ENCODE peak calls at places on chromosomes 4 and X, in five cellular contexts. W, P, V, X and A are unnamed samples.

GRCh38 chr4:52658671-52659015 is 458 bp downstream of the USP46 start:
- DNase-seq in W (no peak), P (no peak), V (no peak), X (no peak), A (no peak)

GRCh38 chr4:10084651-10085320 is 31.8 kb downstream of the WDR1 start:
- DNase-seq in W (no peak), P (no peak), V (peak; percentile 17), X (no peak), A (no peak)

GRCh38 chr4:84578540-84579409 is 4.2 kb upstream of the CDS1 start:
- DNase-seq in W (peak; percentile 31), P (peak; percentile 50), V (no peak), X (peak; percentile 72), A (peak; percentile 72)

GRCh38 chr4:126916626-126917140 is 716.1 kb upstream of the INTU start:
- DNase-seq in W (no peak), P (no peak), V (no peak), X (peak; percentile 58), A (peak; percentile 65)

GRCh38 chr4:79865253-79865652 is 207.8 kb downstream of the ANTXR2 start:
- DNase-seq in W (no peak), P (no peak), V (no peak), X (peak; percentile 55), A (peak; percentile 25)

GRCh38 chrX:40844476-40844875 is 109.1 kb upstream of the MED14 start:
- DNase-seq in W (no peak), P (no peak), V (no peak), X (peak; percentile 33), A (no peak)

GRCh38 chr4:40243390-40243948 is 46.6 kb downstream of the RHOH start:
- DNase-seq in W (no peak), P (no peak), V (no peak), X (no peak), A (no peak)

GRCh38 chr4:136319789-136320470 is 1212.4 kb downstream of the PCDH18 start:
- DNase-seq in W (peak; percentile 74), P (no peak), V (no peak), X (peak; percentile 49), A (peak; percentile 10)

GRCh38 chr4:23234716-23235115 is 542.0 kb downstream of the GBA3 start:
- DNase-seq in W (no peak), P (no peak), V (no peak), X (no peak), A (peak; percentile 20)

GRCh38 chr4:40838742-40839141 is 89.0 kb downstream of the NSUN7 start:
- DNase-seq in W (peak; percentile 12), P (no peak), V (no peak), X (no peak), A (no peak)

GRCh38 chr4:65193985-65194384 is 476.3 kb downstream of the EPHA5 start:
- DNase-seq in W (no peak), P (no peak), V (no peak), X (no peak), A (no peak)

GRCh38 chr4:155543126-155543765 is 123.4 kb upstream of the GUCY1A1 start:
- DNase-seq in W (no peak), P (no peak), V (no peak), X (peak; percentile 31), A (peak; percentile 66)

GRCh38 chrX:14920196-14920595 is 47.0 kb downstream of the MOSPD2 start:
- DNase-seq in W (no peak), P (no peak), V (no peak), X (no peak), A (peak; percentile 26)

GRCh38 chr4:8688041-8688907 is 95.7 kb downstream of the CPZ start:
- DNase-seq in W (peak; percentile 34), P (peak; percentile 88), V (no peak), X (peak; percentile 3), A (peak; percentile 12)

GRCh38 chr4:7434766-7435150 is at the start of gene PSAPL1:
- DNase-seq in W (peak; percentile 35), P (peak; percentile 31), V (peak; percentile 27), X (peak; percentile 11), A (peak; percentile 47)

GRCh38 chr4:45855857-45856256 is 268.0 kb downstream of the GABRG1 start:
- DNase-seq in W (no peak), P (no peak), V (no peak), X (no peak), A (no peak)
- H3K4me3 ChIP-seq in W (no peak overlapping the region), P (no peak overlapping the region), V (no peak overlapping the region), X (no peak overlapping the region), A (no peak overlapping the region)

GRCh38 chrX:131262200-131262599 is 26.9 kb downstream of the IGSF1 start:
- DNase-seq in W (no peak), P (no peak), V (no peak), X (no peak), A (no peak)

GRCh38 chrX:131264665-131265064 is 24.4 kb downstream of the IGSF1 start:
- DNase-seq in W (no peak), P (no peak), V (no peak), X (no peak), A (no peak)

GRCh38 chrX:131262738-131263679 is 26.1 kb downstream of the IGSF1 start:
- DNase-seq in W (peak; percentile 51), P (peak; percentile 27), V (no peak), X (no peak), A (no peak)

DNA sequence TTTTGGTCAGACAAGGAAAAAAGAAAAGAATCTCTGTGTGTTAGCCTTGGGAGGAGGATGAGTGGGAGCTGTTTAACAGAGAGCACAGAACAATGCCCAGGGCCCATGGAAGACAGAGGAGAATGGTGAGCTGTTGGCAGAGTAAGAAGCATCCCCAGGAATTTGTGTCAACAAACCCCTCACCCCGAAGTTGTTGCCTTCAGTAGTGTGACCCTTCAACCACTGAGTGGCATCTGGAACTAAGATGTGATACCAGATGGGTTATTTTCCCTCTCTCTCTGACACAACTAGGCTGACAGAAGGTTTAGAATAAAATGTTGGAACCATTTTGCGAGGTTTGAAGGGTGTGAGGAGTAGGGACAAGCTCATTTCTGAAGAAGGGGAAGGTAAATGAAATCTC is 25.1 kb downstream of the IGSF1 start:
- DNase-seq in W (no peak), P (no peak), V (no peak), X (no peak), A (no peak)
- TF ChIP-seq CTCF in W (no peak), P (no peak), V (no peak), X (no peak), A (no peak)

GRCh38 chr4:54062392-54062791 is 2.0 kb downstream of the CHIC2 start:
- DNase-seq in W (no peak), P (no peak), V (no peak), X (no peak), A (no peak)
- H3K4me3 ChIP-seq in W (no peak overlapping the region), P (peak overlapping the region; percentile 92), V (peak overlapping the region; percentile 99), X (peak overlapping the region; percentile 83), A (peak overlapping the region; percentile 95)

DNA sequence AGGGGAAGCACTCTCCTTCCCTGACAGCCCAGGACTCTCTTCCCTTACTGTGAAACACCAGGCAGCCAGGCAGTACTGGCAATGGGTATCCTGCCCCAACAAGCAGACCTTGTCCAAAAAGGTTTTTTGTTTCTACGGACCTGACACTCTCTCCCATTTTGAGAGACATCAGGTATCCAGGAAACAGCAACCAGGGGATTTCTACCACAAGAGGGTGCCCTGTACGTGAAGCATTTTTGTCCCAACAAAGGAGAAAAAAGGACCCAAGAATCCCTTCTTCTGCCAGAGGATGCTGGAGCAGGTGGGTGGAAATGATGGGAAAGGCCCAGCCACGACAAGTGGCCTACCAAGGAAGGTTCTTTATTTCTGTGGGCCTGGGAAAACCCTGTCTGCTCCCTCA is 65.7 kb upstream of the FGF13 start:
- DNase-seq in W (no peak), P (peak; percentile 21), V (no peak), X (no peak), A (no peak)
- TF ChIP-seq CTCF in W (no peak), P (peak; percentile 32), V (no peak), X (no peak), A (no peak)